ENCODE peak calls at places on chromosome 1, in ten cellular contexts. W, X, T, R, I, J, S, Y, F and U are unnamed samples.

GRCh38 chr1:117225931-117226330 is 15.2 kb upstream of the VTCN1 start:
- DNase-seq in I (no peak), T (no peak), W (no peak), Y (no peak), R (no peak), S (no peak), F (no peak), J (no peak), X (no peak), U (no peak)

GRCh38 chr1:4699724-4700301 is 45.4 kb downstream of the AJAP1 start:
- DNase-seq in R (no peak), J (no peak), F (no peak), T (no peak), I (no peak), W (no peak), S (no peak), Y (no peak), X (no peak), U (no peak)

GRCh38 chr1:108200627-108201106 is 524 bp upstream of the SLC25A24 start:
- DNase-seq in J (peak), F (no peak), W (peak), S (no peak), I (no peak), Y (peak), T (no peak), R (no peak), X (no peak), U (peak)

GRCh38 chr1:234529661-234530237 is 50.8 kb upstream of the TARBP1 start:
- DNase-seq in T (no peak), W (peak), F (no peak), R (no peak), Y (no peak), J (no peak), I (no peak), S (no peak), X (no peak), U (no peak)

GRCh38 chr1:77504986-77505385 is 177.5 kb downstream of the ZZZ3 start:
- DNase-seq in T (no peak), Y (no peak), W (no peak), I (no peak), X (no peak), S (no peak), J (no peak), F (no peak), R (no peak), U (no peak)

GRCh38 chr1:235491644-235492043 is 12.6 kb downstream of the B3GALNT2 start:
- DNase-seq in X (no peak), S (no peak), W (no peak), Y (no peak), I (no peak), R (no peak), T (no peak), J (no peak), F (no peak), U (no peak)

GRCh38 chr1:242629396-242629795 is 104.9 kb upstream of the PLD5 start:
- DNase-seq in J (no peak), R (no peak), X (no peak), T (no peak), I (no peak), Y (no peak), F (no peak), S (no peak), W (no peak), U (no peak)

GRCh38 chr1:4960782-4961475 is 306.5 kb downstream of the AJAP1 start:
- DNase-seq in R (no peak), X (no peak), F (no peak), T (no peak), W (no peak), J (no peak), Y (no peak), S (no peak), I (no peak), U (no peak)

GRCh38 chr1:45589861-45590260 is 6.0 kb downstream of the NASP start:
- DNase-seq in T (no peak), W (no peak), R (no peak), J (no peak), Y (no peak), F (no peak), S (no peak), X (no peak), I (no peak), U (no peak)

GRCh38 chr1:82388679-82389078 is 587.9 kb downstream of the ADGRL2 start:
- DNase-seq in Y (no peak), F (no peak), W (no peak), S (no peak), R (no peak), I (no peak), X (no peak), J (no peak), T (no peak), U (peak)

GRCh38 chr1:6185635-6186382 is 5.7 kb upstream of the CHD5 start:
- DNase-seq in F (no peak), S (no peak), Y (no peak), W (no peak), I (no peak), J (no peak), X (no peak), R (no peak), T (no peak), U (no peak)

GRCh38 chr1:231040019-231040799 is at the start of gene FAM89A:
- DNase-seq in Y (peak), W (peak), S (peak), I (no peak), J (peak), R (peak), X (peak), T (no peak), F (peak), U (peak)

GRCh38 chr1:40780678-40781613 is 2.6 kb upstream of the KCNQ4 start:
- DNase-seq in I (no peak), Y (no peak), T (no peak), S (peak), R (no peak), W (no peak), J (no peak), X (no peak), F (no peak), U (no peak)

GRCh38 chr1:175287377-175287776 is 94.8 kb upstream of the KIAA0040 start:
- DNase-seq in X (no peak), F (no peak), T (no peak), Y (no peak), W (no peak), J (no peak), R (no peak), S (no peak), I (no peak), U (no peak)

GRCh38 chr1:94926365-94926914 is 470 bp downstream of the CNN3 start:
- DNase-seq in W (peak), I (no peak), T (no peak), S (peak), R (peak), Y (peak), J (no peak), X (peak), F (peak), U (peak)

GRCh38 chr1:77926561-77927357 is 38.3 kb downstream of the NEXN start:
- DNase-seq in R (no peak), I (no peak), F (no peak), S (no peak), J (no peak), T (no peak), X (no peak), W (no peak), Y (no peak), U (no peak)

GRCh38 chr1:109994654-109995053 is 10.1 kb downstream of the AHCYL1 start:
- DNase-seq in R (no peak), F (no peak), W (no peak), S (no peak), T (no peak), I (no peak), J (no peak), Y (no peak), X (no peak), U (no peak)

GRCh38 chr1:116724765-116725375 is 29.4 kb upstream of the CD2 start:
- DNase-seq in F (peak), I (no peak), R (no peak), W (peak), J (peak), Y (peak), X (peak), S (no peak), T (no peak), U (peak)

GRCh38 chr1:21666572-21667320 is 2.4 kb downstream of the RAP1GAP start:
- DNase-seq in W (peak), S (peak), T (no peak), J (no peak), X (peak), I (no peak), F (no peak), Y (no peak), R (no peak), U (peak)

GRCh38 chr1:54810144-54810942 is 9.2 kb upstream of the TTC22 start:
- DNase-seq in F (peak), I (no peak), J (peak), S (no peak), X (peak), W (peak), Y (peak), T (peak), R (no peak), U (peak)

GRCh38 chr1:241637046-241637590 is 3.1 kb downstream of the CHML start:
- DNase-seq in J (no peak), W (no peak), R (no peak), F (no peak), X (no peak), I (no peak), T (no peak), S (no peak), Y (no peak), U (no peak)

GRCh38 chr1:78297828-78298227 is 192.9 kb upstream of the PTGFR start:
- DNase-seq in X (no peak), W (no peak), F (no peak), J (no peak), S (no peak), T (no peak), R (no peak), I (no peak), Y (no peak), U (no peak)

GRCh38 chr1:7121622-7121988 is 336.4 kb downstream of the CAMTA1 start:
- DNase-seq in I (no peak), S (peak), T (no peak), J (no peak), W (no peak), X (peak), F (no peak), Y (peak), R (no peak), U (peak)

GRCh38 chr1:201361652-201362504 is 15.6 kb downstream of the TNNT2 start:
- DNase-seq in J (peak), R (no peak), S (no peak), Y (no peak), W (no peak), I (no peak), X (no peak), F (no peak), T (no peak), U (peak)

GRCh38 chr1:108962681-108963051 is 618 bp downstream of the CLCC1 start:
- DNase-seq in F (peak), I (no peak), J (no peak), X (no peak), Y (peak), W (peak), T (no peak), R (no peak), S (peak), U (peak)

GRCh38 chr1:231118704-231119453 is 43.0 kb upstream of the TRIM67 start:
- DNase-seq in Y (no peak), J (no peak), F (no peak), I (peak), T (no peak), W (no peak), X (no peak), R (no peak), S (no peak), U (no peak)

GRCh38 chr1:158078569-158079080 is 85.2 kb downstream of the KIRREL1 start:
- DNase-seq in W (no peak), T (no peak), X (no peak), Y (no peak), S (no peak), R (no peak), J (no peak), F (no peak), I (no peak), U (no peak)

GRCh38 chr1:30051777-30052176 is 671.6 kb downstream of the MATN1 start:
- DNase-seq in R (no peak), F (no peak), I (no peak), S (no peak), Y (no peak), W (no peak), T (no peak), J (no peak), X (no peak), U (no peak)

GRCh38 chr1:47617381-47618221 is 179.8 kb downstream of the FOXD2 start:
- DNase-seq in J (no peak), I (peak), X (peak), Y (no peak), R (no peak), T (peak), F (no peak), S (no peak), W (no peak), U (no peak)

GRCh38 chr1:17212487-17213121 is 7.7 kb downstream of the PADI1 start:
- DNase-seq in S (no peak), Y (no peak), F (no peak), T (no peak), X (no peak), W (no peak), I (no peak), R (no peak), J (no peak), U (peak)

GRCh38 chr1:31785947-31786290 is 21.8 kb upstream of the ADGRB2 start:
- DNase-seq in F (no peak), T (no peak), S (peak), X (peak), Y (no peak), J (no peak), W (no peak), I (no peak), R (no peak), U (no peak)

GRCh38 chr1:111911036-111911435 is 78.4 kb downstream of the KCND3 start:
- DNase-seq in X (no peak), S (no peak), J (no peak), W (no peak), I (no peak), R (no peak), F (no peak), Y (no peak), T (no peak), U (no peak)

GRCh38 chr1:155940531-155940992 is 876 bp upstream of the RXFP4 start:
- DNase-seq in Y (peak), S (no peak), T (no peak), R (no peak), X (no peak), J (no peak), F (peak), W (peak), I (no peak), U (peak)

GRCh38 chr1:186617860-186618780 is 62.1 kb downstream of the PTGS2 start:
- DNase-seq in W (peak), J (no peak), S (peak), X (peak), I (no peak), R (no peak), T (no peak), Y (peak), F (no peak), U (peak)

GRCh38 chr1:35605882-35606182 is 32.7 kb downstream of the TFAP2E start:
- DNase-seq in T (no peak), W (no peak), F (no peak), R (no peak), J (no peak), Y (no peak), S (no peak), I (no peak), X (no peak), U (no peak)

GRCh38 chr1:229620876-229621275 is 5.0 kb downstream of the TAF5L start:
- DNase-seq in I (no peak), W (no peak), S (no peak), F (no peak), X (peak), Y (no peak), T (no peak), J (no peak), R (no peak), U (no peak)

GRCh38 chr1:178581351-178581951 is 68.5 kb downstream of the TEX35 start:
- DNase-seq in X (no peak), W (no peak), T (no peak), S (no peak), I (no peak), J (no peak), F (no peak), R (no peak), Y (no peak), U (peak)

GRCh38 chr1:3930282-3930681 is 30.2 kb upstream of the C1orf174 start:
- DNase-seq in W (no peak), S (no peak), J (no peak), R (no peak), I (no peak), Y (no peak), T (no peak), X (no peak), F (no peak), U (no peak)

GRCh38 chr1:6511056-6511455 is 19.6 kb upstream of the PLEKHG5 start:
- DNase-seq in S (no peak), W (no peak), I (no peak), R (no peak), T (no peak), Y (no peak), F (no peak), J (no peak), X (no peak), U (no peak)

GRCh38 chr1:229885568-229886495 is 181.2 kb upstream of the GALNT2 start:
- DNase-seq in J (no peak), F (no peak), T (peak), S (no peak), Y (no peak), X (no peak), I (peak), W (no peak), R (no peak), U (no peak)

GRCh38 chr1:226940029-226940805 is at the start of gene COQ8A:
- DNase-seq in Y (peak), X (peak), W (peak), T (peak), I (peak), S (peak), J (peak), F (peak), R (peak), U (peak)
- TF ChIP-seq POLR2A in Y (peak), X (peak), W (no peak), T (peak), I (peak), S (no peak), J (no peak), F (no peak), R (peak), U (peak)

GRCh38 chr1:180521474-180522203 is 19.3 kb upstream of the ACBD6 start:
- DNase-seq in X (no peak), Y (no peak), W (no peak), R (no peak), T (no peak), I (peak), J (peak), S (no peak), F (no peak), U (no peak)
- H3K27ac ChIP-seq in X (no peak), Y (no peak), W (no peak), R (no peak), T (no peak), I (no peak), J (no peak), S (no peak), F (no peak), U (no peak)

GRCh38 chr1:119516680-119517079 is 9.7 kb downstream of the HSD3B1 start:
- DNase-seq in F (no peak), S (no peak), I (peak), R (no peak), W (no peak), T (no peak), J (peak), Y (no peak), X (no peak), U (no peak)
- TF ChIP-seq CTCF in F (no peak), S (no peak), I (no peak), R (no peak), W (no peak), T (no peak), J (peak), Y (no peak), X (no peak), U (no peak)

GRCh38 chr1:25549273-25550154 is 6.1 kb downstream of the LDLRAP1 start:
- DNase-seq in T (no peak), R (no peak), X (no peak), W (no peak), F (no peak), J (peak), Y (peak), S (peak), I (no peak), U (peak)
- TF ChIP-seq POLR2A in T (no peak), R (no peak), X (no peak), W (no peak), F (no peak), J (no peak), Y (no peak), S (no peak), I (no peak), U (no peak)

GRCh38 chr1:211851174-211851573 is 20.6 kb upstream of the LPGAT1 start:
- DNase-seq in T (no peak), F (no peak), W (no peak), I (no peak), J (no peak), S (no peak), R (no peak), Y (no peak), X (no peak), U (no peak)
- H3K27ac ChIP-seq in T (no peak), F (no peak), W (no peak), I (no peak), J (no peak), S (no peak), R (no peak), Y (no peak), X (no peak), U (no peak)

GRCh38 chr1:2514863-2515762 is 11.3 kb downstream of the PANK4 start:
- DNase-seq in X (no peak), T (no peak), J (no peak), I (no peak), W (no peak), F (no peak), Y (no peak), R (no peak), S (no peak), U (no peak)
- TF ChIP-seq CTCF in X (no peak), T (no peak), J (peak), I (no peak), W (no peak), F (no peak), Y (no peak), R (no peak), S (no peak), U (no peak)